ENCODE peak calls at places on chromosomes 4 and X, in eight cellular contexts. R is ovary; Z is activated CD8-positive, alpha-beta T cell treated with anti-CD3 and anti-CD28 coated beads for 36 hours; Q is suprapubic skin; V is PC-3; J is kidney epithelial cell; M is OCI-LY7; L is GM20000. N is an unnamed sample.

GRCh38 chr4:172125438-172125837 is 312.2 kb downstream of the GALNTL6 start:
- DNase-seq in Z (no peak), Q (no peak), V (no peak), R (no peak), L (no peak), J (no peak), M (no peak), N (no peak)

GRCh38 chr4:145823743-145824142 is 114.9 kb downstream of the ZNF827 start:
- DNase-seq in Q (no peak), R (no peak), L (no peak), M (no peak), V (no peak), J (no peak), Z (no peak), N (peak)

GRCh38 chr4:94538229-94538628 is 86.5 kb downstream of the PDLIM5 start:
- DNase-seq in V (no peak), R (no peak), L (no peak), J (no peak), Q (no peak), M (no peak), Z (no peak), N (no peak)

GRCh38 chr4:141501931-141502330 is 134.5 kb upstream of the IL15 start:
- DNase-seq in Z (no peak), V (no peak), L (no peak), R (no peak), Q (no peak), J (no peak), M (no peak), N (no peak)

GRCh38 chr4:127857641-127858040 is 23.1 kb upstream of the PLK4 start:
- DNase-seq in V (no peak), M (no peak), Q (no peak), J (no peak), R (no peak), L (no peak), Z (no peak), N (no peak)

GRCh38 chrX:125203379-125203736 is 116.3 kb upstream of the TEX13C start:
- DNase-seq in J (no peak), L (no peak), Z (no peak), R (no peak), V (no peak), M (no peak), Q (peak), N (peak)

GRCh38 chr4:35253331-35253730 is 991.0 kb downstream of the ARAP2 start:
- DNase-seq in M (no peak), J (no peak), L (no peak), V (peak), Z (no peak), Q (no peak), R (no peak), N (no peak)

GRCh38 chrX:96590403-96590802 is 94.2 kb upstream of the DIAPH2 start:
- DNase-seq in Q (no peak), L (no peak), M (no peak), Z (no peak), V (no peak), R (no peak), J (no peak), N (no peak)

GRCh38 chr4:100421356-100421978 is 96.4 kb downstream of the EMCN start:
- DNase-seq in Z (no peak), Q (no peak), R (no peak), V (peak), J (no peak), L (no peak), M (peak), N (no peak)

GRCh38 chrX:8632949-8633348 is 99.0 kb downstream of the ANOS1 start:
- DNase-seq in V (no peak), Q (no peak), R (no peak), M (no peak), J (no peak), L (no peak), Z (no peak), N (no peak)

GRCh38 chrX:122914256-122914655 is 269.8 kb upstream of the GRIA3 start:
- DNase-seq in L (no peak), J (no peak), Q (no peak), M (no peak), R (no peak), V (no peak), Z (no peak), N (no peak)

GRCh38 chrX:42531431-42531830 is 246.5 kb downstream of the PPP1R2C start:
- DNase-seq in J (no peak), Z (no peak), V (no peak), M (no peak), L (no peak), R (no peak), Q (no peak), N (no peak)

GRCh38 chr4:142402925-142403324 is 443.2 kb downstream of the INPP4B start:
- DNase-seq in J (no peak), L (no peak), V (peak), Z (peak), M (no peak), Q (no peak), R (no peak), N (no peak)

GRCh38 chrX:112651766-112652165 is 28.0 kb downstream of the LHFPL1 start:
- DNase-seq in Q (no peak), V (no peak), Z (no peak), L (no peak), J (no peak), M (no peak), R (no peak), N (no peak)

GRCh38 chr4:20433101-20433705 is 181.5 kb downstream of the SLIT2 start:
- DNase-seq in M (no peak), J (no peak), V (no peak), L (no peak), Q (no peak), R (no peak), Z (no peak), N (no peak)

GRCh38 chr4:89661490-89661889 is 175.5 kb downstream of the SNCA start:
- DNase-seq in L (no peak), M (no peak), V (peak), R (no peak), Z (no peak), Q (no peak), J (peak), N (no peak)

GRCh38 chrX:52082578-52082977 is 13.6 kb upstream of the MAGED4B start:
- DNase-seq in V (peak), R (no peak), Q (no peak), J (no peak), L (no peak), M (no peak), Z (no peak), N (no peak)

GRCh38 chrX:1093112-1093511 is 119.3 kb downstream of the CRLF2 start:
- DNase-seq in Z (peak), J (no peak), V (no peak), R (no peak), L (no peak), M (no peak), Q (no peak), N (peak)

GRCh38 chrX:28966335-28966734 is 379.1 kb downstream of the IL1RAPL1 start:
- DNase-seq in L (no peak), R (no peak), Q (no peak), M (no peak), J (no peak), Z (no peak), V (peak), N (no peak)

GRCh38 chr4:5990446-5991160 is 27.6 kb downstream of the C4orf50 start:
- DNase-seq in V (no peak), L (no peak), J (no peak), Q (peak), Z (no peak), R (no peak), M (no peak), N (no peak)

GRCh38 chr4:159344877-159345276 is 242.0 kb downstream of the RAPGEF2 start:
- DNase-seq in V (no peak), L (no peak), Q (no peak), M (no peak), J (no peak), R (no peak), Z (no peak), N (no peak)

GRCh38 chrX:46626566-46626965 is 53.0 kb downstream of the CHST7 start:
- DNase-seq in V (no peak), M (peak), R (no peak), J (no peak), Q (no peak), L (no peak), Z (peak), N (no peak)

GRCh38 chr4:78345237-78345636 is 206.3 kb upstream of the ANXA3 start:
- DNase-seq in L (no peak), M (no peak), Q (no peak), J (no peak), V (no peak), Z (no peak), R (no peak), N (no peak)

GRCh38 chr4:21775703-21776102 is 172.9 kb downstream of the KCNIP4 start:
- DNase-seq in Z (no peak), Q (no peak), V (no peak), R (no peak), J (no peak), L (no peak), M (no peak), N (no peak)

GRCh38 chrX:110491846-110492620 is 133.4 kb downstream of the RTL9 start:
- DNase-seq in M (no peak), L (no peak), Q (no peak), V (no peak), J (no peak), R (no peak), Z (no peak), N (no peak)

GRCh38 chr4:818106-818921 is 7.6 kb downstream of the CPLX1 start:
- DNase-seq in L (no peak), M (no peak), J (no peak), Q (no peak), Z (no peak), R (no peak), V (no peak), N (no peak)

GRCh38 chrX:95885074-95885473 is 799.6 kb upstream of the DIAPH2 start:
- DNase-seq in V (peak), Z (no peak), R (peak), M (no peak), L (no peak), J (no peak), Q (no peak), N (no peak)

GRCh38 chr4:1381181-1381621 is 25.0 kb downstream of the NKX1-1 start:
- DNase-seq in R (no peak), M (no peak), J (no peak), L (no peak), Z (no peak), Q (no peak), V (no peak), N (peak)

GRCh38 chr4:31467781-31468180 is 747.6 kb downstream of the PCDH7 start:
- DNase-seq in V (peak), R (no peak), Q (no peak), M (no peak), J (no peak), L (no peak), Z (no peak), N (no peak)

GRCh38 chrX:102837843-102838242 is 99.2 kb upstream of the RAB40AL start:
- DNase-seq in Z (no peak), R (no peak), V (no peak), M (no peak), Q (no peak), L (no peak), J (no peak), N (no peak)

GRCh38 chrX:43643662-43644061 is 12.4 kb upstream of the MAOA start:
- DNase-seq in M (no peak), L (no peak), J (no peak), V (no peak), Q (no peak), Z (no peak), R (no peak), N (no peak)

GRCh38 chr4:98577956-98578355 is 80.5 kb downstream of the TSPAN5 start:
- DNase-seq in Q (no peak), V (no peak), M (no peak), Z (no peak), J (no peak), R (no peak), L (no peak), N (no peak)

DNA sequence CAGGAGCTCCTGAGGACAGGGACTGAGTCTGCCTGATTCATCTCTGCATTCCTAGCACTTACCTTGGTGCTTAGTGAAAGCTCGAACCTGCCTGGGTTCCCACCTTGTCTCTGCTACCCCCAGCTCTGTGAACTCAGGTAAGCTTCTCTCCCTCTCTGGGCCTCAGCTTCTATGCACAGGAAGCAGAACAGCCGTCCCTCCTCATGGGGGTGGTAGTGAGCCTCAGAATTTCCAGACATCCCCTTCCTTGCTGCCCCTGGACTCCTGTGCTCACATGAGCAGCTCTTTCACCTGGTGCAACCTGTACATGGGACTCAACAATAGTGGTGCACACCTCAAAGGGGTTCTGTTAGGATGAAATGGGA is 50.8 kb downstream of the HTRA3 start:
- DNase-seq in M (peak), Q (no peak), Z (peak), L (no peak), V (peak), R (no peak), J (no peak), N (no peak)
- TF ChIP-seq CTCF in M (peak), Q (no peak), Z (no peak), L (no peak), V (peak), R (no peak), J (peak), N (no peak)

DNA sequence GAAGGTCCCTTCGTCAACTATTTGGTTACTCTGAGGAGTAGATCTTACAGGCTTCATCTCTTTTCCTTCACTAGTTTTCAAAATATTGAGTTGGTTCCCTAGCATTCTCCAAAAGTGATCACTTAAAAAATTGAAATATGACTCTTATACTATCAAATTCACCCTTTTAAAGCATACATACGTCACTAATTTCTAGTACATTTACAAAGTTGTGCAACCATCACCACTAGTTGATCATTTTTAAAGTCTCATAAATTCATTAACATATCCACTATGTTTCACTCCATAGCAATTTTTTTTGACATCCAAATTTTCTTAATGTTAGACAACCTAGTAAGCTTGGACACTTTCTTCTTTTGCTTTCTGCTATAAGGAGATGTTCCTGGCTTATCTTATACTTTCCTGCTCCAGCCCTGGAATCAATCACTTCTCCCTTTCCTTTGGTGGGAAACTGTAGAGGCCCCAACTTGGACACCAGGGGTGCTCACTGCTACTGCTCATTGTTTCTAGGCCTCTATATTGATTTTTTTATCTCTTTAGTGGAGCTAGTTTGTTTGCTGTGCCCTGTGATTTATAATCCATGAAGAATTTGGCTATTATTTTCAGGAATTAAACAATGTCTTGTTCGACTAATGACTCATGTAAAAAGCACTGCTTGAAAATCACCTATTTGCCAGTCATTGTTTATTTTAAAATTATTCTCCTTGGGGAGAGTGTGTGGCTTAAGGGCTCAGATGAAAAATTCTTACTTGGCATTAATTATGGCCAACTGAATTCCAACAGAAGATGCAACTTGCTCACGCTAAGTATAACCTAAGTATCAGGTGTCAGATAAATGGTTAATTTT is 4.0 kb upstream of the ZFX start:
- DNase-seq in Q (no peak), M (no peak), Z (no peak), J (peak), R (no peak), L (no peak), V (peak), N (no peak)
- TF ChIP-seq CTCF in Q (no peak), M (peak), Z (no peak), J (peak), R (no peak), L (no peak), V (peak), N (no peak)

GRCh38 chr4:82584921-82585320 is 23.1 kb upstream of the TMEM150C start:
- DNase-seq in R (no peak), L (no peak), Q (no peak), M (no peak), J (no peak), Z (no peak), V (no peak), N (no peak)

GRCh38 chr4:82583897-82584604 is 22.3 kb upstream of the TMEM150C start:
- DNase-seq in L (no peak), Q (no peak), M (no peak), J (no peak), R (no peak), Z (no peak), V (no peak), N (no peak)

GRCh38 chr4:82577451-82577850 is 15.7 kb upstream of the TMEM150C start:
- DNase-seq in Z (no peak), L (no peak), Q (no peak), V (no peak), R (no peak), M (no peak), J (no peak), N (no peak)

GRCh38 chr4:82579932-82580331 is 18.1 kb upstream of the TMEM150C start:
- DNase-seq in Z (no peak), Q (no peak), J (no peak), V (no peak), M (no peak), L (no peak), R (no peak), N (no peak)

DNA sequence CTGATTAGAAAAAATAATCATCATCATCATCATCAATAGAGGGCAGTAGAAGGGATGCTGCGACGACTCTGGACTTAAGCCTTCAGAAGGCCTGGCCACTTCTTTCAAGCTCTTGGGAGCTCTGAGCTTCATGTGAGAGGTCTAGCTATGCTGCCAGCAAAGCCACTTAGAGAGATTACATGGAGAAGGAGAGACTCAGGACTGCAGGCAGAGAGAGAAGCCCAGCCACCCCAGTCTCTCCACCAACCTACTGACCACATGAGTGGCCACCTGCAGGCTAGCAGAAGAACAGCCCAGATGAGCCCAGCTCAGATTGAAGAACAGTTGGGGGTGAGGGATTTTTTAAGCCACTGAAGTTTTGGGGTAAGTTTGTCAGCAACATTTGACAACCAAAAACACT is 17.1 kb upstream of the TMEM150C start:
- DNase-seq in R (no peak), M (no peak), L (no peak), Q (no peak), Z (no peak), J (no peak), V (no peak), N (no peak)
- TF ChIP-seq CTCF in R (no peak), M (no peak), L (no peak), Q (no peak), Z (no peak), J (peak), V (no peak), N (no peak)

GRCh38 chr4:124202106-124202505 is 510.4 kb downstream of the ANKRD50 start:
- DNase-seq in Q (no peak), J (no peak), L (no peak), V (no peak), Z (no peak), M (no peak), R (no peak), N (no peak)
- TF ChIP-seq CTCF in Q (peak), J (no peak), L (no peak), V (no peak), Z (no peak), M (no peak), R (no peak), N (no peak)